ENCODE peak calls at places on chromosomes 13 and 19, in ten cellular contexts. C, A, D, P, H, R, Z, L, W and T are unnamed samples.

GRCh38 chr13:106373304-106373988 is 162.0 kb downstream of the EFNB2 start:
- DNase-seq in C (peak; percentile 67), A (no peak), D (no peak), P (no peak), H (no peak), R (no peak), Z (peak; percentile 20), L (no peak), W (no peak), T (no peak)

GRCh38 chr19:47280183-47280797 is 5.6 kb downstream of the INAFM1 start:
- DNase-seq in C (no peak), A (no peak), D (peak; percentile 45), P (no peak), H (no peak), R (no peak), Z (no peak), L (peak; percentile 86), W (no peak), T (no peak)

GRCh38 chr19:8569066-8569761 is 8.0 kb downstream of the MYO1F start:
- DNase-seq in C (no peak), A (peak; percentile 64), D (peak; percentile 97), P (no peak), H (peak; percentile 24), R (peak; percentile 42), Z (peak; percentile 96), L (peak; percentile 84), W (peak; percentile 49), T (no peak)

GRCh38 chr13:43389573-43389972 is 366.2 kb downstream of the DNAJC15 start:
- DNase-seq in C (no peak), A (no peak), D (peak; percentile 40), P (no peak), H (no peak), R (no peak), Z (no peak), L (no peak), W (no peak), T (no peak)

GRCh38 chr13:23383151-23383550 is 50.4 kb downstream of the SACS start:
- DNase-seq in C (no peak), A (no peak), D (no peak), P (no peak), H (no peak), R (no peak), Z (no peak), L (peak; percentile 9), W (no peak), T (no peak)

GRCh38 chr13:83019986-83020385 is 862.3 kb downstream of the SLITRK1 start:
- DNase-seq in C (no peak), A (no peak), D (no peak), P (no peak), H (no peak), R (no peak), Z (no peak), L (no peak), W (no peak), T (no peak)

GRCh38 chr13:73062368-73062767 is 3.6 kb downstream of the KLF5 start:
- DNase-seq in C (no peak), A (no peak), D (no peak), P (no peak), H (no peak), R (no peak), Z (no peak), L (no peak), W (no peak), T (no peak)

GRCh38 chr19:620166-620862 is 13.0 kb downstream of the POLRMT start:
- DNase-seq in C (no peak), A (no peak), D (no peak), P (no peak), H (no peak), R (no peak), Z (no peak), L (no peak), W (no peak), T (no peak)

GRCh38 chr13:113782472-113782871 is 23.4 kb downstream of the TMEM255B start:
- DNase-seq in C (no peak), A (no peak), D (no peak), P (no peak), H (no peak), R (no peak), Z (no peak), L (peak; percentile 36), W (no peak), T (no peak)